ENCODE peak calls at places on chromosomes 1 and 21, in four cellular contexts. One of them, this sample, is unnamed.

GRCh38 chr1:3064296-3064850 is 4.6 kb upstream of the PRDM16 start:
- DNase-seq in cardiac fibroblast: no peak
- DNase-seq in foreskin fibroblast: no peak
- DNase-seq in IMR-90: no peak
- DNase-seq in this sample: no peak

GRCh38 chr1:35659589-35659988 is 18.3 kb upstream of the PSMB2 start:
- DNase-seq in cardiac fibroblast: no peak
- DNase-seq in foreskin fibroblast: no peak
- DNase-seq in IMR-90: no peak
- DNase-seq in this sample: no peak

GRCh38 chr1:24535021-24535424 is 20.9 kb upstream of the NCMAP start:
- DNase-seq in cardiac fibroblast: no peak
- DNase-seq in foreskin fibroblast: no peak
- DNase-seq in IMR-90: no peak
- DNase-seq in this sample: no peak

GRCh38 chr1:219959540-219960208 is 31.3 kb upstream of the SLC30A10 start:
- DNase-seq in cardiac fibroblast: no peak
- DNase-seq in foreskin fibroblast: no peak
- DNase-seq in IMR-90: no peak
- DNase-seq in this sample: no peak

GRCh38 chr1:37001697-37002096 is 32.6 kb downstream of the GRIK3 start:
- DNase-seq in cardiac fibroblast: no peak
- DNase-seq in foreskin fibroblast: no peak
- DNase-seq in IMR-90: no peak
- DNase-seq in this sample: no peak

GRCh38 chr1:230270940-230271325 is 155.2 kb downstream of the PGBD5 start:
- DNase-seq in cardiac fibroblast: no peak
- DNase-seq in foreskin fibroblast: no peak
- DNase-seq in IMR-90: no peak
- DNase-seq in this sample: no peak

GRCh38 chr1:183776731-183777130 is 28.2 kb upstream of the RGL1 start:
- DNase-seq in cardiac fibroblast: no peak
- DNase-seq in foreskin fibroblast: peak; percentile 46
- DNase-seq in IMR-90: peak; percentile 53
- DNase-seq in this sample: peak; percentile 28

GRCh38 chr1:236083650-236084385 is 18.9 kb upstream of the NID1 start:
- DNase-seq in cardiac fibroblast: peak; percentile 50
- DNase-seq in foreskin fibroblast: peak; percentile 65
- DNase-seq in IMR-90: peak; percentile 53
- DNase-seq in this sample: peak; percentile 47

GRCh38 chr21:31310750-31311149 is 33.3 kb downstream of the TIAM1 start:
- DNase-seq in cardiac fibroblast: no peak
- DNase-seq in foreskin fibroblast: peak; percentile 30
- DNase-seq in IMR-90: peak; percentile 81
- DNase-seq in this sample: no peak

GRCh38 chr1:112298558-112298957 is 97.5 kb upstream of the CTTNBP2NL start:
- DNase-seq in cardiac fibroblast: peak; percentile 70
- DNase-seq in foreskin fibroblast: peak; percentile 79
- DNase-seq in IMR-90: peak; percentile 42
- DNase-seq in this sample: peak; percentile 59

GRCh38 chr1:34190692-34191091 is 14.0 kb downstream of the C1orf94 start:
- DNase-seq in cardiac fibroblast: no peak
- DNase-seq in foreskin fibroblast: no peak
- DNase-seq in IMR-90: no peak
- DNase-seq in this sample: no peak

GRCh38 chr1:77350012-77350411 is 68.2 kb downstream of the AK5 start:
- DNase-seq in cardiac fibroblast: peak; percentile 23
- DNase-seq in foreskin fibroblast: no peak
- DNase-seq in IMR-90: no peak
- DNase-seq in this sample: peak; percentile 8

GRCh38 chr1:84619383-84620093 is 45.3 kb upstream of the CTBS start:
- DNase-seq in cardiac fibroblast: peak; percentile 81
- DNase-seq in foreskin fibroblast: peak; percentile 84
- DNase-seq in IMR-90: peak; percentile 81
- DNase-seq in this sample: peak; percentile 75

GRCh38 chr21:42102946-42103345 is 31.8 kb downstream of the UMODL1 start:
- DNase-seq in cardiac fibroblast: no peak
- DNase-seq in foreskin fibroblast: no peak
- DNase-seq in IMR-90: no peak
- DNase-seq in this sample: no peak

GRCh38 chr1:181134543-181135461 is 46.3 kb downstream of the IER5 start:
- DNase-seq in cardiac fibroblast: peak; percentile 70
- DNase-seq in foreskin fibroblast: peak; percentile 92
- DNase-seq in IMR-90: peak; percentile 77
- DNase-seq in this sample: peak; percentile 80

GRCh38 chr1:115980998-115981993 is 5.0 kb downstream of the SLC22A15 start:
- DNase-seq in cardiac fibroblast: peak; percentile 64
- DNase-seq in foreskin fibroblast: peak; percentile 76
- DNase-seq in IMR-90: peak; percentile 16
- DNase-seq in this sample: peak; percentile 67

GRCh38 chr1:159949891-159950480 is 4.1 kb downstream of the SLAMF9 start:
- DNase-seq in cardiac fibroblast: no peak
- DNase-seq in foreskin fibroblast: no peak
- DNase-seq in IMR-90: no peak
- DNase-seq in this sample: no peak

GRCh38 chr1:168888418-168888817 is 159.4 kb upstream of the DPT start:
- DNase-seq in cardiac fibroblast: no peak
- DNase-seq in foreskin fibroblast: no peak
- DNase-seq in IMR-90: no peak
- DNase-seq in this sample: no peak

GRCh38 chr21:29300547-29301138 is 1.9 kb downstream of the BACH1 start:
- DNase-seq in cardiac fibroblast: peak; percentile 18
- DNase-seq in foreskin fibroblast: no peak
- DNase-seq in IMR-90: peak; percentile 56
- DNase-seq in this sample: no peak

GRCh38 chr1:71488555-71489252 is 407.9 kb upstream of the ZRANB2 start:
- DNase-seq in cardiac fibroblast: no peak
- DNase-seq in foreskin fibroblast: no peak
- DNase-seq in IMR-90: no peak
- DNase-seq in this sample: no peak

DNA sequence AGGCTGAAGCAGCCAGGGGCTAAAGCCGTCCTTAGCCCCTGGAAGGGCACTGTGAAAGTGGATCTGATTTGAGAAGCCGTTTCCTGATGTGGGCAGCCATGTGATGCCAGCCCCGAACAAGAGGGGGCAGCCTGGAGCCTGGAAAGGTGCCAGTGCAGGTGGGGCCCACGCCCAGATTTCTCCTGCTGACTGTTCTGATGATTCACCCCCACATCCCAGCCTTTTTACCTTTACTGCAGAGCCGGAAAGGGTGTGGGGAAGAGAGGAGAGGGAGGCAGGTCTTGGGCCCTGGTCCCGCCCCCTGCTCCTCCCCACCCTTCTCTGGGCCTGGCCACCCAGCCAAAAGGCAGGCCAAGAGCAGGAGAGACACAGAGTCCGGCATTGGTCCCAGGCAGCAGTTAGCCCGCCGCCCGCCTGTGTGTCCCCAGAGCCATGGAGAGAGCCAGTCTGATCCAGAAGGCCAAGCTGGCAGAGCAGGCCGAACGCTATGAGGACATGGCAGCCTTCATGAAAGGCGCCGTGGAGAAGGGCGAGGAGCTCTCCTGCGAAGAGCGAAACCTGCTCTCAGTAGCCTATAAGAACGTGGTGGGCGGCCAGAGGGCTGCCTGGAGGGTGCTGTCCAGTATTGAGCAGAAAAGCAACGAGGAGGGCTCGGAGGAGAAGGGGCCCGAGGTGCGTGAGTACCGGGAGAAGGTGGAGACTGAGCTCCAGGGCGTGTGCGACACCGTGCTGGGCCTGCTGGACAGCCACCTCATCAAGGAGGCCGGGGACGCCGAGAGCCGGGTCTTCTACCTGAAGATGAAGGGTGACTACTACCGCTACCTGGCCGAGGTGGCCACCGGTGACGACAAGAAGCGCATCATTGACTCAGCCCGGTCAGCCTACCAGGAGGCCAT is at the start of gene SFN:
- DNase-seq in cardiac fibroblast: no peak
- DNase-seq in foreskin fibroblast: no peak
- DNase-seq in IMR-90: no peak
- DNase-seq in this sample: no peak
- TF ChIP-seq CTCF in cardiac fibroblast: peak; percentile 23
- TF ChIP-seq CTCF in foreskin fibroblast: peak; percentile 19
- TF ChIP-seq CTCF in IMR-90: peak; percentile 20
- TF ChIP-seq CTCF in this sample: no peak

DNA sequence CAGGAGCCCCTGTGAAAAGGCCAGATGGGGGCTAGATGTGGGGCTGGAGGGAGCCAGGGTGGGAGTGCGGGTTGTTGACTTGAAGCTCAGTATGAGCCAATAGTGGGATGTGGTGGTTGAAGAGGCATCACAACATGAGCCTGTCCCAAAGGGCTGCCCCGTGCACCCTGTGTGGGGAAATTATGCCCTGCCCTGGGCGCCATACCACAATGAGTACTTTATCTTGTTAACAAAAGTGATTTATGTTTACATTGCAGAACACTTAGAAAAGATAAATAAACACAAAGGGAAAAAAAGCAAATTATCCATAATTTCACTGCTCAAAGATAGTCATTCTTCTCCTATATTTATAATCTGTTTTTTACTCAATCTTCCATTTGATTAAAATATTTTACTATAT is 1.6 kb upstream of the NFASC start:
- DNase-seq in cardiac fibroblast: no peak
- DNase-seq in foreskin fibroblast: no peak
- DNase-seq in IMR-90: no peak
- DNase-seq in this sample: no peak
- TF ChIP-seq CTCF in cardiac fibroblast: no peak
- TF ChIP-seq CTCF in foreskin fibroblast: no peak
- TF ChIP-seq CTCF in IMR-90: no peak
- TF ChIP-seq CTCF in this sample: no peak

GRCh38 chr1:238360474-238360873 is 469.8 kb upstream of the ZP4 start:
- DNase-seq in cardiac fibroblast: no peak
- DNase-seq in foreskin fibroblast: no peak
- DNase-seq in IMR-90: no peak
- DNase-seq in this sample: no peak

DNA sequence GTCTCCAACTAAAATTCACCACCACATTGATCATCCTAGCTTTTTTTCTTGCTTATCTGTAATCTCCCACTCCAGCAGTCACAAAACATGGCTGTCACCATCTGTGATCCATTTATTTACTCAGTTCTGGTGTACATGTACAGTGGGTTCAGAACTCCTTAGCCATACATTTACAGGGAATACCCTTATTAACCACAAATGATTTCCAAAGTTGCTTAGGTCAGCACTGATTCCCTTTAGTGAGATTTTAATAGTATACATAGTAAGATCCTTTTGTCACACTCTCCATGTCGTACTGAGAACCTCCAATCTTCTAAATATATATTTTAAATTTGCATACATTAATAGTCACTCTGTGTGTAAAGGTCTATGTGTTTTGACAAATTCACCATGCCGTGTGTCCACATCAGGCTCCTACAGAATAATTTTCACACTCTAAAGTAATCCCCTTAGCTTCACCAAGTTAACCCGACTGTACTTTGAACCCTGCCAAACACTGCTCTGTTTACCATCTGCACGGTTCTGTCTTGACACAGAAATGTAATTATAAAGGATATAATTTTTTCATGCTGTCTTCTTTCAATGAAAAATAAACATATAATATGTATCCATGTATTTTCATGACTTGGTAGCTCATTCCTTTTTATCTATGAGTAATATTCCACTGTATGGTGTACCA is 473.6 kb upstream of the ZP4 start:
- DNase-seq in cardiac fibroblast: no peak
- DNase-seq in foreskin fibroblast: no peak
- DNase-seq in IMR-90: no peak
- DNase-seq in this sample: no peak
- TF ChIP-seq CTCF in cardiac fibroblast: no peak
- TF ChIP-seq CTCF in foreskin fibroblast: no peak
- TF ChIP-seq CTCF in IMR-90: no peak
- TF ChIP-seq CTCF in this sample: no peak

GRCh38 chr1:153960206-153960605 is 1.8 kb upstream of the CRTC2 start:
- DNase-seq in cardiac fibroblast: no peak
- DNase-seq in foreskin fibroblast: no peak
- DNase-seq in IMR-90: no peak
- DNase-seq in this sample: no peak
- TF ChIP-seq CTCF in cardiac fibroblast: no peak
- TF ChIP-seq CTCF in foreskin fibroblast: no peak
- TF ChIP-seq CTCF in IMR-90: no peak
- TF ChIP-seq CTCF in this sample: no peak

GRCh38 chr1:193283026-193283425 is 96.6 kb upstream of the B3GALT2 start:
- DNase-seq in cardiac fibroblast: no peak
- DNase-seq in foreskin fibroblast: peak; percentile 69
- DNase-seq in IMR-90: peak; percentile 65
- DNase-seq in this sample: peak; percentile 37

GRCh38 chr1:193281894-193282293 is 95.5 kb upstream of the B3GALT2 start:
- DNase-seq in cardiac fibroblast: no peak
- DNase-seq in foreskin fibroblast: no peak
- DNase-seq in IMR-90: no peak
- DNase-seq in this sample: no peak

GRCh38 chr1:193285626-193286025 is 99.2 kb upstream of the B3GALT2 start:
- DNase-seq in cardiac fibroblast: no peak
- DNase-seq in foreskin fibroblast: peak; percentile 40
- DNase-seq in IMR-90: peak; percentile 34
- DNase-seq in this sample: peak; percentile 12

GRCh38 chr1:193278968-193279367 is 92.6 kb upstream of the B3GALT2 start:
- DNase-seq in cardiac fibroblast: no peak
- DNase-seq in foreskin fibroblast: no peak
- DNase-seq in IMR-90: no peak
- DNase-seq in this sample: no peak

DNA sequence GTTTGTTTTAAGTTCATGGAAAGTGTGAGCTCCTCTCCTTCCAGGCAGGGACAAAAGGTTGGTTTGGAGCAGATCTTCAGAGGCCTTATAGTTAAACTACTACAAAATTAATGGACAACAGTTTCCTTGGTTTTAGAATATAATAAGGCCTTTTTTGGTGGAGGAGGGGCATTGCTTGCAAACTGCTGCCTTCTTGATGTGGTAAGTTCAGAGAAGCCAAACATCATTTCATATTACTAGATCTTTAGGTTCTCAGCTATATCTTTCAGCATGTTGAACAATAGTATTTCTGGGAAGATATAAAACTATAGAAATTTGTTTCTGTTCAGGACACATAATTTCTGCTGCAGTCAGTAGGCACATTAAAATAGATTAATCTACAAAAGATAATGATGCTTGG is 97.8 kb upstream of the B3GALT2 start:
- DNase-seq in cardiac fibroblast: no peak
- DNase-seq in foreskin fibroblast: no peak
- DNase-seq in IMR-90: no peak
- DNase-seq in this sample: no peak
- TF ChIP-seq CTCF in cardiac fibroblast: no peak
- TF ChIP-seq CTCF in foreskin fibroblast: no peak
- TF ChIP-seq CTCF in IMR-90: no peak
- TF ChIP-seq CTCF in this sample: no peak

DNA sequence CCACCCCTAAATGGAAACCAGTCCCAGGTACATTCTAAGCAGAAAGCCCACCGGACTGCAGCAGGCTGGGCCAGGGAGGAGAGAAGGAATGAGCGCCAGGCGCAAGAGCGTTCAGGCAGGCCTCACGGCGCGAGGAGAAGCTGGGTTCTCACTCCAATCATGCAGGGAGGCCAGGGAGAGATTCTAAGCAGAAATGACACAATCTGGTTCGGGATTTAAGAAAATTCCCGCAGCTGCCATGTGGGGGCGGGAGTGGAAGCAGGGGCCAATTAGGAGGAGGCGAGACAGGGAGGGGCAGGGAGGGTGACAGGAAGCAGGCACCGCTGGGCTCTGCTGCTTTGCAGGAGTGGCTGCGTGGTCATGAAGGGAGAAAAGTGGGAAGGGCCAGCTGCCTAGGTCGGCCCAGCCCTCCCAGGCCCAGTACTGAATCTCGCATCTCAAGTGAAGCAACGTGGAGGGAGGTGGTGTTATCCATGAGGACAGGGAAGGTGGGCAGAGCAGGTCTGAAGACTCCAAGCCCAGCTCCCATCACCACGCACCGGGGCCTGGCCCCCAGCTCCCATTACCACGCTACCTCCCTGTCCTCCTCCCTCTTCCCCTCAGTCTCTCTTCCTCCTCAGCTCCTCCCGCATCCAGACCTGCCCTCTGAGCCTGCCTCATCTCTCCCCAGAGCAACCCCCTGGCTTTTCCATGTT is 11.8 kb downstream of the NPHP4 start:
- DNase-seq in cardiac fibroblast: peak; percentile 77
- DNase-seq in foreskin fibroblast: peak; percentile 37
- DNase-seq in IMR-90: peak; percentile 34
- DNase-seq in this sample: peak; percentile 59
- TF ChIP-seq CTCF in cardiac fibroblast: peak; percentile 31
- TF ChIP-seq CTCF in foreskin fibroblast: no peak
- TF ChIP-seq CTCF in IMR-90: peak; percentile 27
- TF ChIP-seq CTCF in this sample: peak; percentile 39

This sample was measured in fibroblast of the aortic adventitia.